ENCODE peak calls at places on chromosomes 1 and 21, in nine cellular contexts. I, O, U, W, Y, J, R, E and P are unnamed samples.

GRCh38 chr1:228059536-228060457 is 22.7 kb upstream of the ARF1 start:
- DNase-seq in I (no peak), O (peak; percentile 99), U (peak; percentile 83), W (peak; percentile 100), Y (peak; percentile 98), J (no peak), R (no peak), E (peak; percentile 99), P (no peak)

GRCh38 chr21:34229361-34229760 is 134.4 kb upstream of the KCNE2 start:
- DNase-seq in I (no peak), O (no peak), U (no peak), W (no peak), Y (no peak), J (no peak), R (no peak), E (no peak), P (no peak)

GRCh38 chr1:230698130-230698529 is 15.8 kb downstream of the AGT start:
- DNase-seq in I (no peak), O (no peak), U (peak; percentile 36), W (no peak), Y (no peak), J (no peak), R (no peak), E (no peak), P (peak; percentile 57)

GRCh38 chr21:34078915-34079314 is 5.5 kb downstream of the MRPS6 start:
- DNase-seq in I (no peak), O (no peak), U (no peak), W (no peak), Y (no peak), J (no peak), R (no peak), E (no peak), P (no peak)

GRCh38 chr1:243264718-243265117 is 8.9 kb downstream of the SDCCAG8 start:
- DNase-seq in I (no peak), O (no peak), U (no peak), W (no peak), Y (no peak), J (peak; percentile 65), R (no peak), E (no peak), P (no peak)

GRCh38 chr1:151606867-151607266 is 5.0 kb upstream of the SNX27 start:
- DNase-seq in I (no peak), O (no peak), U (no peak), W (no peak), Y (no peak), J (no peak), R (no peak), E (no peak), P (no peak)

GRCh38 chr1:11749203-11749689 is 12.7 kb upstream of the C1orf167 start:
- DNase-seq in I (no peak), O (no peak), U (peak; percentile 49), W (peak; percentile 55), Y (peak; percentile 72), J (no peak), R (no peak), E (peak; percentile 76), P (no peak)

GRCh38 chr1:175482072-175482451 is 261.3 kb downstream of the TNR start:
- DNase-seq in I (no peak), O (no peak), U (no peak), W (no peak), Y (no peak), J (no peak), R (no peak), E (no peak), P (no peak)

GRCh38 chr21:34189506-34189905 is 116.1 kb downstream of the MRPS6 start:
- DNase-seq in I (no peak), O (no peak), U (peak; percentile 21), W (no peak), Y (no peak), J (no peak), R (no peak), E (no peak), P (no peak)

GRCh38 chr21:26766826-26767325 is 78.3 kb downstream of the ADAMTS1 start:
- DNase-seq in I (no peak), O (no peak), U (no peak), W (no peak), Y (no peak), J (no peak), R (no peak), E (no peak), P (no peak)

GRCh38 chr1:22872971-22873664 is 99.5 kb downstream of the LACTBL1 start:
- DNase-seq in I (no peak), O (no peak), U (no peak), W (no peak), Y (no peak), J (no peak), R (peak; percentile 70), E (no peak), P (no peak)

GRCh38 chr1:27122652-27123051 is 32.3 kb downstream of the SLC9A1 start:
- DNase-seq in I (no peak), O (peak; percentile 83), U (no peak), W (peak; percentile 68), Y (peak; percentile 70), J (peak; percentile 63), R (peak; percentile 69), E (no peak), P (no peak)

GRCh38 chr21:34537838-34538237 is 25.8 kb upstream of the KCNE1 start:
- DNase-seq in I (no peak), O (no peak), U (no peak), W (no peak), Y (no peak), J (no peak), R (no peak), E (no peak), P (no peak)

GRCh38 chr1:185040333-185040732 is 5.0 kb upstream of the RNF2 start:
- DNase-seq in I (no peak), O (no peak), U (no peak), W (no peak), Y (no peak), J (no peak), R (no peak), E (no peak), P (no peak)

GRCh38 chr1:47023268-47024137 is at the start of gene CYP4X1:
- DNase-seq in I (no peak), O (no peak), U (peak; percentile 62), W (peak; percentile 70), Y (peak; percentile 59), J (peak; percentile 23), R (no peak), E (peak; percentile 63), P (peak; percentile 86)
- H3K4me3 ChIP-seq in I (no peak within 1 kb of the TSS), O (peak within 1 kb of the TSS; percentile 37), U (peak within 1 kb of the TSS; percentile 62), W (peak within 1 kb of the TSS; percentile 42), Y (peak within 1 kb of the TSS; percentile 54), J (peak within 1 kb of the TSS; percentile 32), R (peak within 1 kb of the TSS; percentile 5), E (peak within 1 kb of the TSS; percentile 14), P (peak within 1 kb of the TSS; percentile 46)

GRCh38 chr1:25485536-25486235 is 55.0 kb downstream of the MACO1 start:
- DNase-seq in I (no peak), O (no peak), U (no peak), W (no peak), Y (no peak), J (no peak), R (no peak), E (no peak), P (no peak)

GRCh38 chr1:25487628-25488027 is 55.8 kb upstream of the LDLRAP1 start:
- DNase-seq in I (no peak), O (no peak), U (peak; percentile 39), W (no peak), Y (no peak), J (no peak), R (no peak), E (no peak), P (no peak)

GRCh38 chr1:25484533-25484932 is 53.8 kb downstream of the MACO1 start:
- DNase-seq in I (no peak), O (no peak), U (no peak), W (no peak), Y (no peak), J (no peak), R (no peak), E (no peak), P (no peak)

GRCh38 chr1:25484096-25484495 is 53.4 kb downstream of the MACO1 start:
- DNase-seq in I (no peak), O (no peak), U (no peak), W (peak; percentile 71), Y (no peak), J (no peak), R (no peak), E (peak; percentile 87), P (no peak)

DNA sequence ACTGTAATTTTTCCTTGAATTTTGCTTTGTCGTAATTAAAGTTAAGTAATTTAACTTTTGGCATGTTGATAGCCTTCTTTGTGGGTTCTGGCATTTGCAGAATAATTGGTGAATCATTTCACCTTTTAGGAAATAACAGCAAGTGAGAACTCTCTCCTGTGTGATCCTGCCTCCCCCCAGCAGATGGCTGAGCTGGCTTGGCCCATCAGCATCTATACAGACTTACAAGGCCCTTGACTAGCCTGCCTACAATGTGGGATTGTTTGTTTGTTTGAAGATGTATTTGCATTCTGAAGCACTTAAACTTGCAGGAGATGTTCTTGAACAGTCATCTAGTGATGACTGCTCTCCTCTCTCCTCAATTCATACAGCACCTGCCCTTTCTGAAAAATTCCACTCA is 55.9 kb downstream of the MACO1 start:
- DNase-seq in I (no peak), O (no peak), U (no peak), W (no peak), Y (no peak), J (no peak), R (no peak), E (no peak), P (no peak)
- TF ChIP-seq CTCF in I (no peak), O (no peak), U (peak; percentile 18), W (no peak), Y (no peak), J (peak; percentile 36), R (no peak), E (no peak), P (no peak)

GRCh38 chr1:109250454-109251276 is 1.3 kb downstream of the CELSR2 start:
- DNase-seq in I (no peak), O (no peak), U (no peak), W (no peak), Y (no peak), J (no peak), R (no peak), E (peak; percentile 76), P (no peak)
- H3K4me3 ChIP-seq in I (no peak overlapping the region), O (no peak overlapping the region), U (peak overlapping the region; percentile 67), W (peak overlapping the region; percentile 71), Y (peak overlapping the region; percentile 59), J (no peak overlapping the region), R (peak overlapping the region; percentile 57), E (peak overlapping the region; percentile 63), P (peak overlapping the region; percentile 74)

DNA sequence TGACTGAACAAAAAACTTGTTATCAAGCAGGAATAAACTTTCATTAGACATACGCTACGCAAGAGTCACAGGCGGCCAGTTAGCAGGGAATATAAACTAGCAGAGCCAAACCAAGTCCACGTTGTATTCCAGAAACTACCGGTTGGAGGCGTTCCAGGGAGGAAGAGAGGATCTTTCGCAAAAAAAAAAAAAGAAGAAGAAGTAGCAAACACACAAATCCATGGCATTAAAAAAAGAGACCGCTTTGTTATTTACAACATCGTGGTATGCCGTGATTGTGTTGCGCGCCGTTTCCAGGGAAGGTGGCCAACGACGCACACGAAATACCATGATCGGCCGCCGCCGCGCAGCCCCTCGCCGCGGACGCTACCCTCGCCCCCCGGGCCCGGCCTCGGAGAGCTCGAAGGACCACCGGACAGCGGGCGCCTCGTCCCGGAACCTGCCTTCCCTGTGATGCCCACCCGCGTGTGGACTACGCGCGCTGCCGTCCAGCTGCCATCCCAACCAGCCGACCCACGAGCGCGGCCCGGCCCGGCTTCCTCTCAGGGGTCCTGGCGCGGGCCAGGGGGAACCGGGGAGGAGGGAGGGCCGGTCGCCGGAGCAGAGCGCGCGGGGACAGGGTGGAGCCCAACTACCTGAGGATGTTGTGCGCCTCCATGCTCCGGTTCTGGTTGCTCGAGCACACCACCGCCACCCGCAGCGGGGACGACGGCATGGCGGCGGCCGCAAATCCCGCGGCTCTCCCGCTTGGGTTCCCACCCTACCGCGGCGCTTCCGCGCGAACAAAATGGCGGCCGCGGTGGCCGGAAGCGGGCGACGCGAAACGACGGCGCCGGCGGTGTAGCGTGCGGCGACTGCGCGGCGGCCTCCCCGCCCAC is 581 bp downstream of the SSU72 start:
- DNase-seq in I (no peak), O (peak; percentile 59), U (peak; percentile 91), W (no peak), Y (peak; percentile 72), J (peak; percentile 64), R (no peak), E (no peak), P (no peak)
- TF ChIP-seq CTCF in I (peak; percentile 3), O (no peak), U (peak; percentile 42), W (no peak), Y (no peak), J (peak; percentile 13), R (peak; percentile 35), E (no peak), P (no peak)